ENCODE peak calls at places on chromosomes 6 and 20, in nine cellular contexts. One of them, this sample, is unnamed.
A peak's percentile ranks its signal among the peaks of the same experiment; 100 is the strongest.

GRCh38 chr20:62182469-62183425 is at the start of gene MTG2:
- DNase-seq in transverse colon: peak; percentile 96
- DNase-seq in ovary: peak; percentile 94
- DNase-seq in A549: peak; percentile 99
- DNase-seq in effector memory CD4-positive, alpha-beta T cell: peak; percentile 88
- DNase-seq in thyroid gland: peak; percentile 96
- DNase-seq in right atrium auricular region: peak; percentile 94
- DNase-seq in H9: peak; percentile 96
- DNase-seq in IMR-90: peak; percentile 95
- DNase-seq in this sample: peak; percentile 99

GRCh38 chr20:50445367-50446151 is 64.6 kb upstream of the PTPN1 start:
- DNase-seq in transverse colon: no peak
- DNase-seq in ovary: no peak
- DNase-seq in A549: no peak
- DNase-seq in effector memory CD4-positive, alpha-beta T cell: no peak
- DNase-seq in thyroid gland: no peak
- DNase-seq in right atrium auricular region: no peak
- DNase-seq in H9: no peak
- DNase-seq in IMR-90: no peak
- DNase-seq in this sample: peak; percentile 22

GRCh38 chr6:12635813-12636212 is 80.8 kb upstream of the PHACTR1 start:
- DNase-seq in transverse colon: no peak
- DNase-seq in ovary: no peak
- DNase-seq in A549: no peak
- DNase-seq in effector memory CD4-positive, alpha-beta T cell: no peak
- DNase-seq in thyroid gland: no peak
- DNase-seq in right atrium auricular region: no peak
- DNase-seq in H9: no peak
- DNase-seq in IMR-90: no peak
- DNase-seq in this sample: no peak

GRCh38 chr20:19673575-19673974 is 84.5 kb upstream of the RIN2 start:
- DNase-seq in transverse colon: no peak
- DNase-seq in ovary: no peak
- DNase-seq in A549: no peak
- DNase-seq in effector memory CD4-positive, alpha-beta T cell: no peak
- DNase-seq in thyroid gland: no peak
- DNase-seq in right atrium auricular region: no peak
- DNase-seq in H9: no peak
- DNase-seq in IMR-90: no peak
- DNase-seq in this sample: no peak

GRCh38 chr6:3319801-3320200 is 61.1 kb downstream of the PSMG4 start:
- DNase-seq in transverse colon: no peak
- DNase-seq in ovary: no peak
- DNase-seq in A549: no peak
- DNase-seq in effector memory CD4-positive, alpha-beta T cell: no peak
- DNase-seq in thyroid gland: no peak
- DNase-seq in right atrium auricular region: no peak
- DNase-seq in H9: no peak
- DNase-seq in IMR-90: no peak
- DNase-seq in this sample: no peak

GRCh38 chr6:130018830-130019795 is 732 bp downstream of the L3MBTL3 start:
- DNase-seq in transverse colon: peak; percentile 47
- DNase-seq in ovary: peak; percentile 21
- DNase-seq in A549: peak; percentile 11
- DNase-seq in effector memory CD4-positive, alpha-beta T cell: peak; percentile 6
- DNase-seq in thyroid gland: peak; percentile 45
- DNase-seq in right atrium auricular region: no peak
- DNase-seq in H9: peak; percentile 43
- DNase-seq in IMR-90: peak; percentile 37
- DNase-seq in this sample: peak; percentile 55

GRCh38 chr6:18203786-18204185 is 48.6 kb downstream of the KDM1B start:
- DNase-seq in transverse colon: no peak
- DNase-seq in ovary: no peak
- DNase-seq in A549: no peak
- DNase-seq in effector memory CD4-positive, alpha-beta T cell: no peak
- DNase-seq in thyroid gland: peak; percentile 91
- DNase-seq in right atrium auricular region: no peak
- DNase-seq in H9: no peak
- DNase-seq in IMR-90: peak; percentile 20
- DNase-seq in this sample: no peak

GRCh38 chr6:110567957-110568696 is 91.7 kb upstream of the SLC22A16 start:
- DNase-seq in transverse colon: no peak
- DNase-seq in ovary: no peak
- DNase-seq in A549: no peak
- DNase-seq in effector memory CD4-positive, alpha-beta T cell: no peak
- DNase-seq in thyroid gland: no peak
- DNase-seq in right atrium auricular region: no peak
- DNase-seq in H9: no peak
- DNase-seq in IMR-90: no peak
- DNase-seq in this sample: no peak

GRCh38 chr6:90186637-90187361 is 109.8 kb downstream of the BACH2 start:
- DNase-seq in transverse colon: no peak
- DNase-seq in ovary: no peak
- DNase-seq in A549: no peak
- DNase-seq in effector memory CD4-positive, alpha-beta T cell: no peak
- DNase-seq in thyroid gland: no peak
- DNase-seq in right atrium auricular region: no peak
- DNase-seq in H9: no peak
- DNase-seq in IMR-90: no peak
- DNase-seq in this sample: no peak

GRCh38 chr6:27604986-27605385 is 132.1 kb upstream of the ZNF184 start:
- DNase-seq in transverse colon: no peak
- DNase-seq in ovary: no peak
- DNase-seq in A549: no peak
- DNase-seq in effector memory CD4-positive, alpha-beta T cell: no peak
- DNase-seq in thyroid gland: no peak
- DNase-seq in right atrium auricular region: no peak
- DNase-seq in H9: peak; percentile 65
- DNase-seq in IMR-90: no peak
- DNase-seq in this sample: no peak

DNA sequence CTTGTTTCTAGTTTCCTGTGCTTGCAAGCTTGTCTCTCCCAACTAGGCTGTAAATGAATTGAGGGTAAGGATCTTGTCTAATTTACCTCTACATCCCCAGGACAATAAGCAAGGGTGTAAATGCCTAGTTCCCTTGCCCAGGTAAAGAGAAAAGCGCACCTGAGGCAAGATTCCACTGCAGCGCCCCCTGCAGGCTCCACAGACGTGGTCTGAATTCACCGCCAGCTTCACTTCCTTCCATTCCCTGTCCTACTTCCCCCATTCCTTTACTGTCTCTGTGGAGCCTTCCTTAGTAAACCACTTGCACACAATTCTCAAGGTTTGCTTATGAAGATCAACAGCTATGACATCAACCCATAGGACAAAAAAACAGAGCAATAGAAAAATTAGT is 42.3 kb downstream of the ANKEF1 start:
- DNase-seq in transverse colon: peak; percentile 9
- DNase-seq in ovary: no peak
- DNase-seq in A549: no peak
- DNase-seq in effector memory CD4-positive, alpha-beta T cell: no peak
- DNase-seq in thyroid gland: no peak
- DNase-seq in right atrium auricular region: no peak
- DNase-seq in H9: peak; percentile 62
- DNase-seq in IMR-90: no peak
- DNase-seq in this sample: no peak
- H3K4me1 ChIP-seq in transverse colon: peaks cover 7% of the 10 kb centered on the region
- H3K4me1 ChIP-seq in ovary: peaks cover 2% of the 10 kb centered on the region
- H3K4me1 ChIP-seq in A549: peaks cover 59% of the 10 kb centered on the region
- H3K4me1 ChIP-seq in effector memory CD4-positive, alpha-beta T cell: no peaks in the 10 kb centered on the region
- H3K4me1 ChIP-seq in thyroid gland: no peaks in the 10 kb centered on the region
- H3K4me1 ChIP-seq in right atrium auricular region: no peaks in the 10 kb centered on the region
- H3K4me1 ChIP-seq in H9: no peaks in the 10 kb centered on the region
- H3K4me1 ChIP-seq in IMR-90: peaks cover 2% of the 10 kb centered on the region
- H3K4me1 ChIP-seq in this sample: peaks cover 2% of the 10 kb centered on the region

GRCh38 chr20:13262701-13263335 is 41.7 kb downstream of the ISM1 start:
- DNase-seq in transverse colon: no peak
- DNase-seq in ovary: no peak
- DNase-seq in A549: no peak
- DNase-seq in effector memory CD4-positive, alpha-beta T cell: no peak
- DNase-seq in thyroid gland: no peak
- DNase-seq in right atrium auricular region: no peak
- DNase-seq in H9: no peak
- DNase-seq in IMR-90: no peak
- DNase-seq in this sample: no peak

GRCh38 chr20:13261460-13262301 is 40.6 kb downstream of the ISM1 start:
- DNase-seq in transverse colon: peak; percentile 39
- DNase-seq in ovary: no peak
- DNase-seq in A549: peak; percentile 75
- DNase-seq in effector memory CD4-positive, alpha-beta T cell: no peak
- DNase-seq in thyroid gland: peak; percentile 61
- DNase-seq in right atrium auricular region: no peak
- DNase-seq in H9: peak; percentile 76
- DNase-seq in IMR-90: peak; percentile 21
- DNase-seq in this sample: peak; percentile 59

GRCh38 chr20:13262302-13262650 is 41.2 kb downstream of the ISM1 start:
- DNase-seq in transverse colon: no peak
- DNase-seq in ovary: no peak
- DNase-seq in A549: no peak
- DNase-seq in effector memory CD4-positive, alpha-beta T cell: no peak
- DNase-seq in thyroid gland: no peak
- DNase-seq in right atrium auricular region: no peak
- DNase-seq in H9: no peak
- DNase-seq in IMR-90: no peak
- DNase-seq in this sample: no peak

GRCh38 chr20:13259921-13260320 is 38.8 kb downstream of the ISM1 start:
- DNase-seq in transverse colon: no peak
- DNase-seq in ovary: no peak
- DNase-seq in A549: no peak
- DNase-seq in effector memory CD4-positive, alpha-beta T cell: no peak
- DNase-seq in thyroid gland: peak; percentile 11
- DNase-seq in right atrium auricular region: no peak
- DNase-seq in H9: no peak
- DNase-seq in IMR-90: no peak
- DNase-seq in this sample: no peak

GRCh38 chr20:13260620-13261279 is 39.7 kb downstream of the ISM1 start:
- DNase-seq in transverse colon: no peak
- DNase-seq in ovary: no peak
- DNase-seq in A549: no peak
- DNase-seq in effector memory CD4-positive, alpha-beta T cell: no peak
- DNase-seq in thyroid gland: peak; percentile 42
- DNase-seq in right atrium auricular region: no peak
- DNase-seq in H9: no peak
- DNase-seq in IMR-90: no peak
- DNase-seq in this sample: no peak
- H3K27ac ChIP-seq in transverse colon: no peak overlapping the region
- H3K27ac ChIP-seq in ovary: no peak overlapping the region
- H3K27ac ChIP-seq in A549: no peak overlapping the region
- H3K27ac ChIP-seq in effector memory CD4-positive, alpha-beta T cell: no peak overlapping the region
- H3K27ac ChIP-seq in thyroid gland: peak overlapping the region; percentile 63
- H3K27ac ChIP-seq in right atrium auricular region: no peak overlapping the region
- H3K27ac ChIP-seq in H9: no peak overlapping the region
- H3K27ac ChIP-seq in IMR-90: no peak overlapping the region
- H3K27ac ChIP-seq in this sample: no peak overlapping the region

GRCh38 chr6:43265564-43265963 is 22.3 kb downstream of the TTBK1 start:
- DNase-seq in transverse colon: no peak
- DNase-seq in ovary: no peak
- DNase-seq in A549: no peak
- DNase-seq in effector memory CD4-positive, alpha-beta T cell: no peak
- DNase-seq in thyroid gland: no peak
- DNase-seq in right atrium auricular region: no peak
- DNase-seq in H9: no peak
- DNase-seq in IMR-90: no peak
- DNase-seq in this sample: no peak
- H3K4me1 ChIP-seq in transverse colon: peaks cover 36% of the 10 kb centered on the region
- H3K4me1 ChIP-seq in ovary: peaks cover 3% of the 10 kb centered on the region
- H3K4me1 ChIP-seq in A549: peaks cover 24% of the 10 kb centered on the region
- H3K4me1 ChIP-seq in effector memory CD4-positive, alpha-beta T cell: peaks cover 9% of the 10 kb centered on the region
- H3K4me1 ChIP-seq in thyroid gland: peaks cover 14% of the 10 kb centered on the region
- H3K4me1 ChIP-seq in right atrium auricular region: peaks cover 35% of the 10 kb centered on the region
- H3K4me1 ChIP-seq in H9: peaks cover 10% of the 10 kb centered on the region
- H3K4me1 ChIP-seq in IMR-90: peaks cover 2% of the 10 kb centered on the region
- H3K4me1 ChIP-seq in this sample: no peaks in the 10 kb centered on the region

DNA sequence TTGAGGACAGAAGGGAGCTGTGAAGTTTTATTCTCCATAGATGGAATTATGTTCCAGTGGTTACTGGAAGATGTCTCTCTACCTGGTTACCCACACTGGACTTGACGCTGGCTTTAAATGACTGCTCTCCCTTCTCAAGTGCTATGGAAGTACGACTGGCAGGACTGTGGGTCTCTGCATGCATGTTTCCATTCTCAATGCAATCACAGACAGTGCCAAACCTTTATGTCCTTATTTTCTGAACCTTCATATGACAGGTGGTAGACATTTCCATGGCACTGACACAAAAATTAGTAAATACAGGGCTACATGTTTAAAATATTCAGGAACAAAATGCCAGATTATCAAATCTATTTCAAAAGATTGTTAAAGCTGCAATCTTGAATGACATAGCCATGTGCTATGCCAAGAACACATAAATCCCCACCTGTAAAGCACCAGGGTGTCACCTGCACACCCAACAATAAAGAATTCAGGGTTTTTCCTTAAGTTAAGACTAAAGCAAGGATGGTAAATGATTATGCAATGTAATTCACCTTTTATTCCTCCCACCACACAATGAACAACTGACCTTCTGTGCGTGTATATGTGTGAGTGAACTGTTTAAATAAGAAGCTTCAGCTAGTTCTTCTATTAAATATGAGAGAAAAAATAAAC is 153.3 kb upstream of the ENPP5 start:
- DNase-seq in transverse colon: no peak
- DNase-seq in ovary: no peak
- DNase-seq in A549: no peak
- DNase-seq in effector memory CD4-positive, alpha-beta T cell: no peak
- DNase-seq in thyroid gland: no peak
- DNase-seq in right atrium auricular region: no peak
- DNase-seq in H9: no peak
- DNase-seq in IMR-90: no peak
- DNase-seq in this sample: no peak
- H3K27ac ChIP-seq in transverse colon: peak overlapping the region; percentile 47
- H3K27ac ChIP-seq in ovary: no peak overlapping the region
- H3K27ac ChIP-seq in A549: no peak overlapping the region
- H3K27ac ChIP-seq in effector memory CD4-positive, alpha-beta T cell: no peak overlapping the region
- H3K27ac ChIP-seq in thyroid gland: no peak overlapping the region
- H3K27ac ChIP-seq in right atrium auricular region: no peak overlapping the region
- H3K27ac ChIP-seq in H9: no peak overlapping the region
- H3K27ac ChIP-seq in IMR-90: no peak overlapping the region
- H3K27ac ChIP-seq in this sample: peak overlapping the region; percentile 57

This sample was measured in aorta.